ENCODE peak calls at places on chromosomes 4 and X, in six cellular contexts. C, S, O, Y, K and P are unnamed samples.

GRCh38 chr4:78205601-78206000 is 148.5 kb downstream of the FRAS1 start:
- DNase-seq in C (no peak), S (no peak), O (peak), Y (no peak), K (no peak), P (no peak)

GRCh38 chrX:17499512-17499911 is 124.5 kb downstream of the NHS start:
- DNase-seq in C (no peak), S (no peak), O (peak), Y (no peak), K (no peak), P (no peak)

GRCh38 chr4:42654606-42655005 is 2.3 kb downstream of the ATP8A1 start:
- DNase-seq in C (peak), S (no peak), O (no peak), Y (no peak), K (peak), P (no peak)

GRCh38 chrX:151151668-151152267 is 24.6 kb upstream of the GPR50 start:
- DNase-seq in C (peak), S (peak), O (peak), Y (no peak), K (peak), P (peak)

GRCh38 chr4:120858776-120859175 is 63.8 kb downstream of the PRDM5 start:
- DNase-seq in C (no peak), S (no peak), O (no peak), Y (no peak), K (peak), P (no peak)

GRCh38 chrX:9464435-9465371 is at the start of gene TBL1X:
- DNase-seq in C (peak), S (peak), O (peak), Y (no peak), K (peak), P (no peak)

GRCh38 chr4:185343726-185344581 is 51.8 kb downstream of the LRP2BP start:
- DNase-seq in C (peak), S (no peak), O (peak), Y (no peak), K (no peak), P (no peak)

GRCh38 chrX:115013705-115014104 is 3.7 kb downstream of the IL13RA2 start:
- DNase-seq in C (no peak), S (no peak), O (no peak), Y (no peak), K (peak), P (no peak)

GRCh38 chrX:22110729-22111494 is 78.8 kb downstream of the PHEX start:
- DNase-seq in C (no peak), S (no peak), O (no peak), Y (no peak), K (no peak), P (no peak)

GRCh38 chr4:83054928-83055327 is 19.9 kb downstream of the COPS4 start:
- DNase-seq in C (peak), S (peak), O (no peak), Y (no peak), K (peak), P (no peak)

GRCh38 chrX:154598656-154599055 is 13.7 kb downstream of the CTAG1A start:
- DNase-seq in C (no peak), S (no peak), O (no peak), Y (no peak), K (no peak), P (no peak)

GRCh38 chrX:13651150-13651549 is 1.8 kb upstream of the TCEANC start:
- DNase-seq in C (no peak), S (no peak), O (no peak), Y (no peak), K (peak), P (no peak)

GRCh38 chrX:153769865-153770605 is 6.0 kb downstream of the PLXNB3 start:
- DNase-seq in C (no peak), S (no peak), O (no peak), Y (no peak), K (no peak), P (no peak)

GRCh38 chr4:82403725-82404124 is 26.5 kb downstream of the HNRNPDL start:
- DNase-seq in C (no peak), S (no peak), O (no peak), Y (no peak), K (no peak), P (no peak)

GRCh38 chr4:125836597-125837195 is 521.9 kb downstream of the FAT4 start:
- DNase-seq in C (no peak), S (no peak), O (no peak), Y (no peak), K (no peak), P (no peak)

GRCh38 chr4:52110171-52110570 is 59.1 kb downstream of the SPATA18 start:
- DNase-seq in C (no peak), S (no peak), O (no peak), Y (no peak), K (no peak), P (no peak)

GRCh38 chrX:28158019-28158777 is 176.9 kb upstream of the DCAF8L1 start:
- DNase-seq in C (no peak), S (no peak), O (peak), Y (no peak), K (no peak), P (no peak)

GRCh38 chr4:29278580-29278979 is 1441.6 kb upstream of the PCDH7 start:
- DNase-seq in C (no peak), S (no peak), O (no peak), Y (peak), K (peak), P (no peak)

GRCh38 chrX:38305971-38306370 is 21.3 kb downstream of the RPGR start:
- DNase-seq in C (no peak), S (no peak), O (no peak), Y (no peak), K (peak), P (no peak)

GRCh38 chr4:167544391-167544790 is 310.1 kb upstream of the SPOCK3 start:
- DNase-seq in C (no peak), S (no peak), O (no peak), Y (no peak), K (no peak), P (peak)

GRCh38 chrX:65407157-65407626 is 127.4 kb downstream of the LAS1L start:
- DNase-seq in C (no peak), S (peak), O (peak), Y (no peak), K (no peak), P (no peak)

GRCh38 chr4:6974138-6974848 is 64.7 kb downstream of the TBC1D14 start:
- DNase-seq in C (peak), S (peak), O (peak), Y (peak), K (peak), P (peak)

GRCh38 chr4:15832523-15833451 is 54.7 kb downstream of the CD38 start:
- DNase-seq in C (no peak), S (no peak), O (no peak), Y (no peak), K (no peak), P (no peak)

GRCh38 chrX:152412105-152412504 is 39.0 kb downstream of the GABRA3 start:
- DNase-seq in C (no peak), S (no peak), O (no peak), Y (no peak), K (no peak), P (no peak)

GRCh38 chrX:107713205-107714195 is 62.1 kb downstream of the TSC22D3 start:
- DNase-seq in C (no peak), S (peak), O (no peak), Y (no peak), K (peak), P (no peak)

GRCh38 chr4:139887962-139888735 is 222.5 kb downstream of the MGST2 start:
- DNase-seq in C (no peak), S (no peak), O (no peak), Y (no peak), K (no peak), P (peak)

GRCh38 chrX:133608406-133608805 is 193.1 kb upstream of the GPC4 start:
- DNase-seq in C (peak), S (no peak), O (no peak), Y (no peak), K (peak), P (no peak)

GRCh38 chrX:16559206-16559619 is 90.7 kb upstream of the S100G start:
- DNase-seq in C (peak), S (no peak), O (no peak), Y (no peak), K (peak), P (no peak)

GRCh38 chr4:121050251-121050650 is 22.1 kb downstream of the NDNF start:
- DNase-seq in C (no peak), S (peak), O (no peak), Y (no peak), K (peak), P (no peak)

GRCh38 chr4:113645771-113646455 is 115.6 kb downstream of the CAMK2D start:
- DNase-seq in C (peak), S (no peak), O (peak), Y (peak), K (peak), P (peak)

GRCh38 chrX:154113729-154114128 is 16.2 kb upstream of the MECP2 start:
- DNase-seq in C (no peak), S (no peak), O (no peak), Y (no peak), K (no peak), P (no peak)

GRCh38 chrX:19440713-19441112 is 74.6 kb downstream of the MAP3K15 start:
- DNase-seq in C (peak), S (no peak), O (no peak), Y (peak), K (peak), P (no peak)

GRCh38 chr4:42610941-42611340 is 46.0 kb downstream of the ATP8A1 start:
- DNase-seq in C (no peak), S (no peak), O (peak), Y (no peak), K (no peak), P (no peak)

GRCh38 chr4:137635108-137635507 is 102.8 kb upstream of the PCDH18 start:
- DNase-seq in C (peak), S (no peak), O (no peak), Y (no peak), K (peak), P (no peak)

GRCh38 chrX:121191779-121192178 is 144.4 kb downstream of the GLUD2 start:
- DNase-seq in C (no peak), S (no peak), O (no peak), Y (no peak), K (no peak), P (no peak)

GRCh38 chrX:63424063-63424462 is 72.9 kb upstream of the SPIN4 start:
- DNase-seq in C (no peak), S (no peak), O (no peak), Y (no peak), K (no peak), P (peak)

GRCh38 chr4:158667651-158668198 is 4.0 kb downstream of the C4orf46 start:
- DNase-seq in C (peak), S (peak), O (no peak), Y (no peak), K (peak), P (no peak)

GRCh38 chr4:152415980-152416379 is 119.9 kb downstream of the FBXW7 start:
- DNase-seq in C (peak), S (no peak), O (no peak), Y (peak), K (peak), P (no peak)